ENCODE peak calls at places on chromosomes 4 and X, in ten cellular contexts. One of them, this sample, is unnamed.

GRCh38 chr4:176090115-176090514 is 24.5 kb downstream of the WDR17 start:
- DNase-seq in stimulated activated CD8-positive, alpha-beta memory T cell treated with anti-CD3 and anti-CD28 coated beads, Interleukin-2, amount 100 ng/mL, for 1 hour: no peak
- DNase-seq in CD4-positive, alpha-beta T cell: no peak
- DNase-seq in erythroblast: no peak
- DNase-seq in naive thymus-derived CD8-positive, alpha-beta T cell: no peak
- DNase-seq in stimulated activated CD4-positive, alpha-beta T cell treated with anti-CD3 and anti-CD28 coated beads, Interleukin-4, amount 100 ng/mL, for 24 hours: no peak
- DNase-seq in iPS DF 6.9: no peak
- DNase-seq in NCI-H2081: no peak
- DNase-seq in activated T-cell treated with anti-CD3 and anti-CD28 coated beads for 1 hour: no peak
- DNase-seq in dermis microvascular lymphatic vessel endothelial cell: no peak
- DNase-seq in this sample: no peak

GRCh38 chr4:76457885-76458284 is 22.9 kb downstream of the SHROOM3 start:
- DNase-seq in NCI-H2081: no peak
- DNase-seq in stimulated activated CD8-positive, alpha-beta memory T cell treated with anti-CD3 and anti-CD28 coated beads, Interleukin-2, amount 100 ng/mL, for 1 hour: no peak
- DNase-seq in dermis microvascular lymphatic vessel endothelial cell: no peak
- DNase-seq in erythroblast: no peak
- DNase-seq in iPS DF 6.9: no peak
- DNase-seq in activated T-cell treated with anti-CD3 and anti-CD28 coated beads for 1 hour: no peak
- DNase-seq in naive thymus-derived CD8-positive, alpha-beta T cell: no peak
- DNase-seq in stimulated activated CD4-positive, alpha-beta T cell treated with anti-CD3 and anti-CD28 coated beads, Interleukin-4, amount 100 ng/mL, for 24 hours: no peak
- DNase-seq in CD4-positive, alpha-beta T cell: no peak
- DNase-seq in this sample: no peak

GRCh38 chr4:140764785-140765392 is 8.7 kb upstream of the TBC1D9 start:
- DNase-seq in activated T-cell treated with anti-CD3 and anti-CD28 coated beads for 1 hour: no peak
- DNase-seq in stimulated activated CD8-positive, alpha-beta memory T cell treated with anti-CD3 and anti-CD28 coated beads, Interleukin-2, amount 100 ng/mL, for 1 hour: no peak
- DNase-seq in erythroblast: no peak
- DNase-seq in iPS DF 6.9: no peak
- DNase-seq in NCI-H2081: no peak
- DNase-seq in naive thymus-derived CD8-positive, alpha-beta T cell: no peak
- DNase-seq in dermis microvascular lymphatic vessel endothelial cell: no peak
- DNase-seq in stimulated activated CD4-positive, alpha-beta T cell treated with anti-CD3 and anti-CD28 coated beads, Interleukin-4, amount 100 ng/mL, for 24 hours: no peak
- DNase-seq in CD4-positive, alpha-beta T cell: no peak
- DNase-seq in this sample: no peak

GRCh38 chr4:124640037-124640730 is 72.3 kb downstream of the ANKRD50 start:
- DNase-seq in iPS DF 6.9: no peak
- DNase-seq in stimulated activated CD8-positive, alpha-beta memory T cell treated with anti-CD3 and anti-CD28 coated beads, Interleukin-2, amount 100 ng/mL, for 1 hour: no peak
- DNase-seq in naive thymus-derived CD8-positive, alpha-beta T cell: no peak
- DNase-seq in CD4-positive, alpha-beta T cell: no peak
- DNase-seq in dermis microvascular lymphatic vessel endothelial cell: peak
- DNase-seq in NCI-H2081: no peak
- DNase-seq in erythroblast: no peak
- DNase-seq in stimulated activated CD4-positive, alpha-beta T cell treated with anti-CD3 and anti-CD28 coated beads, Interleukin-4, amount 100 ng/mL, for 24 hours: no peak
- DNase-seq in activated T-cell treated with anti-CD3 and anti-CD28 coated beads for 1 hour: no peak
- DNase-seq in this sample: no peak

GRCh38 chrX:38036471-38036870 is 30.1 kb downstream of the SYTL5 start:
- DNase-seq in stimulated activated CD8-positive, alpha-beta memory T cell treated with anti-CD3 and anti-CD28 coated beads, Interleukin-2, amount 100 ng/mL, for 1 hour: no peak
- DNase-seq in activated T-cell treated with anti-CD3 and anti-CD28 coated beads for 1 hour: no peak
- DNase-seq in CD4-positive, alpha-beta T cell: no peak
- DNase-seq in dermis microvascular lymphatic vessel endothelial cell: no peak
- DNase-seq in naive thymus-derived CD8-positive, alpha-beta T cell: no peak
- DNase-seq in stimulated activated CD4-positive, alpha-beta T cell treated with anti-CD3 and anti-CD28 coated beads, Interleukin-4, amount 100 ng/mL, for 24 hours: no peak
- DNase-seq in NCI-H2081: no peak
- DNase-seq in iPS DF 6.9: no peak
- DNase-seq in erythroblast: no peak
- DNase-seq in this sample: no peak

GRCh38 chr4:147103403-147103946 is 157.8 kb upstream of the TTC29 start:
- DNase-seq in NCI-H2081: no peak
- DNase-seq in activated T-cell treated with anti-CD3 and anti-CD28 coated beads for 1 hour: no peak
- DNase-seq in erythroblast: no peak
- DNase-seq in dermis microvascular lymphatic vessel endothelial cell: no peak
- DNase-seq in stimulated activated CD4-positive, alpha-beta T cell treated with anti-CD3 and anti-CD28 coated beads, Interleukin-4, amount 100 ng/mL, for 24 hours: no peak
- DNase-seq in stimulated activated CD8-positive, alpha-beta memory T cell treated with anti-CD3 and anti-CD28 coated beads, Interleukin-2, amount 100 ng/mL, for 1 hour: no peak
- DNase-seq in iPS DF 6.9: no peak
- DNase-seq in naive thymus-derived CD8-positive, alpha-beta T cell: no peak
- DNase-seq in CD4-positive, alpha-beta T cell: no peak
- DNase-seq in this sample: no peak

GRCh38 chr4:120801171-120801758 is 121.3 kb downstream of the PRDM5 start:
- DNase-seq in iPS DF 6.9: no peak
- DNase-seq in CD4-positive, alpha-beta T cell: no peak
- DNase-seq in erythroblast: no peak
- DNase-seq in naive thymus-derived CD8-positive, alpha-beta T cell: no peak
- DNase-seq in stimulated activated CD8-positive, alpha-beta memory T cell treated with anti-CD3 and anti-CD28 coated beads, Interleukin-2, amount 100 ng/mL, for 1 hour: no peak
- DNase-seq in NCI-H2081: no peak
- DNase-seq in dermis microvascular lymphatic vessel endothelial cell: no peak
- DNase-seq in stimulated activated CD4-positive, alpha-beta T cell treated with anti-CD3 and anti-CD28 coated beads, Interleukin-4, amount 100 ng/mL, for 24 hours: no peak
- DNase-seq in activated T-cell treated with anti-CD3 and anti-CD28 coated beads for 1 hour: no peak
- DNase-seq in this sample: no peak

GRCh38 chrX:129495941-129496340 is 27.3 kb downstream of the SMARCA1 start:
- DNase-seq in erythroblast: no peak
- DNase-seq in iPS DF 6.9: no peak
- DNase-seq in NCI-H2081: no peak
- DNase-seq in naive thymus-derived CD8-positive, alpha-beta T cell: no peak
- DNase-seq in stimulated activated CD8-positive, alpha-beta memory T cell treated with anti-CD3 and anti-CD28 coated beads, Interleukin-2, amount 100 ng/mL, for 1 hour: no peak
- DNase-seq in activated T-cell treated with anti-CD3 and anti-CD28 coated beads for 1 hour: no peak
- DNase-seq in CD4-positive, alpha-beta T cell: no peak
- DNase-seq in stimulated activated CD4-positive, alpha-beta T cell treated with anti-CD3 and anti-CD28 coated beads, Interleukin-4, amount 100 ng/mL, for 24 hours: no peak
- DNase-seq in dermis microvascular lymphatic vessel endothelial cell: no peak
- DNase-seq in this sample: no peak

GRCh38 chrX:129497146-129497805 is 26.0 kb downstream of the SMARCA1 start:
- DNase-seq in CD4-positive, alpha-beta T cell: no peak
- DNase-seq in erythroblast: no peak
- DNase-seq in stimulated activated CD4-positive, alpha-beta T cell treated with anti-CD3 and anti-CD28 coated beads, Interleukin-4, amount 100 ng/mL, for 24 hours: no peak
- DNase-seq in dermis microvascular lymphatic vessel endothelial cell: no peak
- DNase-seq in naive thymus-derived CD8-positive, alpha-beta T cell: no peak
- DNase-seq in activated T-cell treated with anti-CD3 and anti-CD28 coated beads for 1 hour: no peak
- DNase-seq in stimulated activated CD8-positive, alpha-beta memory T cell treated with anti-CD3 and anti-CD28 coated beads, Interleukin-2, amount 100 ng/mL, for 1 hour: no peak
- DNase-seq in NCI-H2081: no peak
- DNase-seq in iPS DF 6.9: no peak
- DNase-seq in this sample: no peak

GRCh38 chr4:102139932-102140331 is 205.3 kb downstream of the SLC39A8 start:
- DNase-seq in stimulated activated CD4-positive, alpha-beta T cell treated with anti-CD3 and anti-CD28 coated beads, Interleukin-4, amount 100 ng/mL, for 24 hours: no peak
- DNase-seq in CD4-positive, alpha-beta T cell: no peak
- DNase-seq in iPS DF 6.9: no peak
- DNase-seq in erythroblast: no peak
- DNase-seq in dermis microvascular lymphatic vessel endothelial cell: peak
- DNase-seq in activated T-cell treated with anti-CD3 and anti-CD28 coated beads for 1 hour: no peak
- DNase-seq in NCI-H2081: no peak
- DNase-seq in stimulated activated CD8-positive, alpha-beta memory T cell treated with anti-CD3 and anti-CD28 coated beads, Interleukin-2, amount 100 ng/mL, for 1 hour: no peak
- DNase-seq in naive thymus-derived CD8-positive, alpha-beta T cell: no peak
- DNase-seq in this sample: no peak

GRCh38 chr4:156419080-156419638 is 465.5 kb upstream of the CTSO start:
- DNase-seq in NCI-H2081: no peak
- DNase-seq in stimulated activated CD8-positive, alpha-beta memory T cell treated with anti-CD3 and anti-CD28 coated beads, Interleukin-2, amount 100 ng/mL, for 1 hour: no peak
- DNase-seq in naive thymus-derived CD8-positive, alpha-beta T cell: no peak
- DNase-seq in activated T-cell treated with anti-CD3 and anti-CD28 coated beads for 1 hour: no peak
- DNase-seq in CD4-positive, alpha-beta T cell: no peak
- DNase-seq in erythroblast: no peak
- DNase-seq in stimulated activated CD4-positive, alpha-beta T cell treated with anti-CD3 and anti-CD28 coated beads, Interleukin-4, amount 100 ng/mL, for 24 hours: no peak
- DNase-seq in iPS DF 6.9: no peak
- DNase-seq in dermis microvascular lymphatic vessel endothelial cell: no peak
- DNase-seq in this sample: no peak

GRCh38 chr4:1296324-1297022 is 6.8 kb downstream of the MAEA start:
- DNase-seq in stimulated activated CD4-positive, alpha-beta T cell treated with anti-CD3 and anti-CD28 coated beads, Interleukin-4, amount 100 ng/mL, for 24 hours: no peak
- DNase-seq in stimulated activated CD8-positive, alpha-beta memory T cell treated with anti-CD3 and anti-CD28 coated beads, Interleukin-2, amount 100 ng/mL, for 1 hour: no peak
- DNase-seq in naive thymus-derived CD8-positive, alpha-beta T cell: no peak
- DNase-seq in erythroblast: no peak
- DNase-seq in iPS DF 6.9: no peak
- DNase-seq in activated T-cell treated with anti-CD3 and anti-CD28 coated beads for 1 hour: no peak
- DNase-seq in NCI-H2081: no peak
- DNase-seq in dermis microvascular lymphatic vessel endothelial cell: no peak
- DNase-seq in CD4-positive, alpha-beta T cell: no peak
- DNase-seq in this sample: no peak